ENCODE peak calls at places on chromosomes 6 and 20, in ten cellular contexts. One of them, this sample, is unnamed.

GRCh38 chr20:50188879-50189680 is 1.6 kb upstream of the CEBPB start:
- DNase-seq in kidney epithelial cell: no peak
- DNase-seq in choroid plexus epithelial cell: no peak
- DNase-seq in omental fat pad: no peak
- DNase-seq in neural progenitor cell: no peak
- DNase-seq in foreskin fibroblast: no peak
- DNase-seq in gastrocnemius medialis: peak
- DNase-seq in endothelial cell of umbilical vein: no peak
- DNase-seq in pancreas: no peak
- DNase-seq in endothelial cell: no peak
- DNase-seq in this sample: no peak

GRCh38 chr20:15708984-15709598 is 864.2 kb downstream of the KIF16B start:
- DNase-seq in kidney epithelial cell: no peak
- DNase-seq in choroid plexus epithelial cell: peak
- DNase-seq in omental fat pad: no peak
- DNase-seq in neural progenitor cell: peak
- DNase-seq in foreskin fibroblast: no peak
- DNase-seq in gastrocnemius medialis: peak
- DNase-seq in endothelial cell of umbilical vein: no peak
- DNase-seq in pancreas: peak
- DNase-seq in endothelial cell: peak
- DNase-seq in this sample: peak

GRCh38 chr20:24956001-24956761 is 7.1 kb downstream of the CST7 start:
- DNase-seq in kidney epithelial cell: no peak
- DNase-seq in choroid plexus epithelial cell: no peak
- DNase-seq in omental fat pad: no peak
- DNase-seq in neural progenitor cell: no peak
- DNase-seq in foreskin fibroblast: no peak
- DNase-seq in gastrocnemius medialis: no peak
- DNase-seq in endothelial cell of umbilical vein: no peak
- DNase-seq in pancreas: peak
- DNase-seq in endothelial cell: no peak
- DNase-seq in this sample: no peak

GRCh38 chr20:10501377-10501776 is 66.3 kb downstream of the SLX4IP start:
- DNase-seq in kidney epithelial cell: no peak
- DNase-seq in choroid plexus epithelial cell: no peak
- DNase-seq in omental fat pad: no peak
- DNase-seq in neural progenitor cell: no peak
- DNase-seq in foreskin fibroblast: no peak
- DNase-seq in gastrocnemius medialis: no peak
- DNase-seq in endothelial cell of umbilical vein: no peak
- DNase-seq in pancreas: no peak
- DNase-seq in endothelial cell: no peak
- DNase-seq in this sample: no peak

GRCh38 chr6:126176266-126176665 is 163.6 kb upstream of the CENPW start:
- DNase-seq in kidney epithelial cell: no peak
- DNase-seq in choroid plexus epithelial cell: peak
- DNase-seq in omental fat pad: no peak
- DNase-seq in neural progenitor cell: peak
- DNase-seq in foreskin fibroblast: no peak
- DNase-seq in gastrocnemius medialis: no peak
- DNase-seq in endothelial cell of umbilical vein: peak
- DNase-seq in pancreas: no peak
- DNase-seq in endothelial cell: no peak
- DNase-seq in this sample: no peak

GRCh38 chr20:63276956-63277355 is 4.3 kb downstream of the ARFGAP1 start:
- DNase-seq in kidney epithelial cell: no peak
- DNase-seq in choroid plexus epithelial cell: no peak
- DNase-seq in omental fat pad: no peak
- DNase-seq in neural progenitor cell: no peak
- DNase-seq in foreskin fibroblast: no peak
- DNase-seq in gastrocnemius medialis: no peak
- DNase-seq in endothelial cell of umbilical vein: no peak
- DNase-seq in pancreas: no peak
- DNase-seq in endothelial cell: no peak
- DNase-seq in this sample: no peak

GRCh38 chr20:62214067-62214466 is 6.0 kb downstream of the HRH3 start:
- DNase-seq in kidney epithelial cell: no peak
- DNase-seq in choroid plexus epithelial cell: no peak
- DNase-seq in omental fat pad: no peak
- DNase-seq in neural progenitor cell: no peak
- DNase-seq in foreskin fibroblast: no peak
- DNase-seq in gastrocnemius medialis: no peak
- DNase-seq in endothelial cell of umbilical vein: no peak
- DNase-seq in pancreas: no peak
- DNase-seq in endothelial cell: no peak
- DNase-seq in this sample: no peak

GRCh38 chr6:33052627-33053026 is 20.8 kb downstream of the HLA-DPA1 start:
- DNase-seq in kidney epithelial cell: no peak
- DNase-seq in choroid plexus epithelial cell: no peak
- DNase-seq in omental fat pad: no peak
- DNase-seq in neural progenitor cell: no peak
- DNase-seq in foreskin fibroblast: no peak
- DNase-seq in gastrocnemius medialis: no peak
- DNase-seq in endothelial cell of umbilical vein: no peak
- DNase-seq in pancreas: no peak
- DNase-seq in endothelial cell: no peak
- DNase-seq in this sample: no peak

GRCh38 chr6:32761548-32761947 is 1.8 kb downstream of the HLA-DQB2 start:
- DNase-seq in kidney epithelial cell: no peak
- DNase-seq in choroid plexus epithelial cell: no peak
- DNase-seq in omental fat pad: no peak
- DNase-seq in neural progenitor cell: no peak
- DNase-seq in foreskin fibroblast: no peak
- DNase-seq in gastrocnemius medialis: no peak
- DNase-seq in endothelial cell of umbilical vein: no peak
- DNase-seq in pancreas: no peak
- DNase-seq in endothelial cell: no peak
- DNase-seq in this sample: no peak

GRCh38 chr20:1499528-1500420 is 8.6 kb upstream of the SIRPB2 start:
- DNase-seq in kidney epithelial cell: no peak
- DNase-seq in choroid plexus epithelial cell: no peak
- DNase-seq in omental fat pad: no peak
- DNase-seq in neural progenitor cell: no peak
- DNase-seq in foreskin fibroblast: no peak
- DNase-seq in gastrocnemius medialis: no peak
- DNase-seq in endothelial cell of umbilical vein: no peak
- DNase-seq in pancreas: no peak
- DNase-seq in endothelial cell: no peak
- DNase-seq in this sample: no peak

DNA sequence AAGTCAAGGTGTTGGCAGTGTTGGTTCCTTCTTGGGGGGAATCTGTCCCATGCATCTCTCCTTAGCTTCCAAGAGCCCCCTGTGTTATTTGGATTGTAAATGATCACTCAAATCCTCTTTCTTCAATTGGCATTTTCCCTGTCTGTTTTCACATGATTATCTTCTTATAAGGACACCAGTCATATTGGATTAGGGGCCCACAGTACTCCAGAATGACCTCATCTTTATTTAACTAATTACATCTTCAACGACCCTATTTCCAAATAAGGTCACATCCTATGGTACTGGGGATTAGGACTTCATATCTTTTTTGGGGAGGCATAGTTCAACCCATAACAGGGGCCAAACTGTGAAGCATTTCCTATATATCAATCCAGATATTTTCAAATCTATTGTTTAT is 57.3 kb downstream of the PTPRA start:
- DNase-seq in kidney epithelial cell: no peak
- DNase-seq in choroid plexus epithelial cell: no peak
- DNase-seq in omental fat pad: no peak
- DNase-seq in neural progenitor cell: no peak
- DNase-seq in foreskin fibroblast: no peak
- DNase-seq in gastrocnemius medialis: no peak
- DNase-seq in endothelial cell of umbilical vein: no peak
- DNase-seq in pancreas: no peak
- DNase-seq in endothelial cell: no peak
- DNase-seq in this sample: no peak
- TF ChIP-seq CTCF in kidney epithelial cell: no peak
- TF ChIP-seq CTCF in choroid plexus epithelial cell: no peak
- TF ChIP-seq CTCF in omental fat pad: no peak
- TF ChIP-seq CTCF in neural progenitor cell: no peak
- TF ChIP-seq CTCF in foreskin fibroblast: no peak
- TF ChIP-seq CTCF in gastrocnemius medialis: no peak
- TF ChIP-seq CTCF in endothelial cell of umbilical vein: no peak
- TF ChIP-seq CTCF in pancreas: no peak
- TF ChIP-seq CTCF in endothelial cell: no peak
- TF ChIP-seq CTCF in this sample: no peak

GRCh38 chr20:20864346-20865096 is 152.1 kb upstream of the RALGAPA2 start:
- DNase-seq in kidney epithelial cell: no peak
- DNase-seq in choroid plexus epithelial cell: peak
- DNase-seq in omental fat pad: no peak
- DNase-seq in neural progenitor cell: peak
- DNase-seq in foreskin fibroblast: no peak
- DNase-seq in gastrocnemius medialis: no peak
- DNase-seq in endothelial cell of umbilical vein: no peak
- DNase-seq in pancreas: no peak
- DNase-seq in endothelial cell: no peak
- DNase-seq in this sample: no peak
- TF ChIP-seq CTCF in kidney epithelial cell: peak
- TF ChIP-seq CTCF in choroid plexus epithelial cell: peak
- TF ChIP-seq CTCF in omental fat pad: no peak
- TF ChIP-seq CTCF in neural progenitor cell: peak
- TF ChIP-seq CTCF in foreskin fibroblast: no peak
- TF ChIP-seq CTCF in gastrocnemius medialis: no peak
- TF ChIP-seq CTCF in endothelial cell of umbilical vein: no peak
- TF ChIP-seq CTCF in pancreas: no peak
- TF ChIP-seq CTCF in endothelial cell: no peak
- TF ChIP-seq CTCF in this sample: no peak

DNA sequence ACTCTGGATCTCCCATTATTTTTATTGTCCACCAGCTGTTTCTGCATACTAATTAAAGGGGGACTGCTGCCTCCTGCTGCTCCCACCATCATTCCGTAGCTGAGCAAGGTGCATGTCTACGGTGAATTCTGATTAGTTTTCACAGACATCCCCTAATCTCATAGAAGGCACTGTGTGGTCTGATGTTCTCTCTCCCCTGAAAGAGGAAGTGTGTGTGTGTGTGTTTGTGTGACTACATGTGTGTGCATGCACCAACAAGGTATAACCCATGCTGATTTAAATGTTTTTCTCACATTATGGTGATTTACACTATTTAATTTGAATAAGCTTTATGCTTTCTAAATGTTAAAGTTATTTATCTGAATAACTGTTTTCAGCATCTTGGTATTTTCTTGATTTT is 109.2 kb downstream of the B3GAT2 start:
- DNase-seq in kidney epithelial cell: no peak
- DNase-seq in choroid plexus epithelial cell: no peak
- DNase-seq in omental fat pad: no peak
- DNase-seq in neural progenitor cell: no peak
- DNase-seq in foreskin fibroblast: no peak
- DNase-seq in gastrocnemius medialis: no peak
- DNase-seq in endothelial cell of umbilical vein: no peak
- DNase-seq in pancreas: no peak
- DNase-seq in endothelial cell: no peak
- DNase-seq in this sample: no peak
- TF ChIP-seq CTCF in kidney epithelial cell: no peak
- TF ChIP-seq CTCF in choroid plexus epithelial cell: no peak
- TF ChIP-seq CTCF in omental fat pad: no peak
- TF ChIP-seq CTCF in neural progenitor cell: no peak
- TF ChIP-seq CTCF in foreskin fibroblast: no peak
- TF ChIP-seq CTCF in gastrocnemius medialis: no peak
- TF ChIP-seq CTCF in endothelial cell of umbilical vein: no peak
- TF ChIP-seq CTCF in pancreas: no peak
- TF ChIP-seq CTCF in endothelial cell: no peak
- TF ChIP-seq CTCF in this sample: no peak

DNA sequence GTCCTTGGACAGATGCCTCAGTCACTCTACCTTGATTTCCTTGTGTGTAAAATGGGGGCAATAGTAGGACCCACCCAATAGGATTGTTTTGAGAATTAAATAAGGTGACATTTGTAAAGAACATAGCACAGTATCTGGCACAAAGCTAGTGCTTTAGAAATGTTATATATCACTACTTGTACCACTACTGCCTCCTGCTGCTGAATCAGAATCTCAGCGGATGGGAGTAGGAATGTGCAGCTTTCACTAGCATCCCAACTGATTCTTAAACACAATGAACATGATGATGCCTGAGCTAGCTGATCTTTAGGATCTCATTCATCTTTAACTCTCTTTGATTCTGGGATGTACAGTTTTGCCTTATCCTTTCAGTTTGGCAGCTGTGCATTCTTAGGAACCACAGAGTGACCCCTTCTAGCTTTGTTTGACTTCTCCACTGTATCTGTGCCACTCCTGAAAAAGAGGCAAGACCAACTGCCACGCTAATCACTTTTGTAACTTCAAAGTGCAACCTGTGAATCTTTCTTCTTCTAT is 7.2 kb downstream of the PBOV1 start:
- DNase-seq in kidney epithelial cell: no peak
- DNase-seq in choroid plexus epithelial cell: peak
- DNase-seq in omental fat pad: no peak
- DNase-seq in neural progenitor cell: peak
- DNase-seq in foreskin fibroblast: no peak
- DNase-seq in gastrocnemius medialis: no peak
- DNase-seq in endothelial cell of umbilical vein: no peak
- DNase-seq in pancreas: no peak
- DNase-seq in endothelial cell: no peak
- DNase-seq in this sample: no peak
- TF ChIP-seq CTCF in kidney epithelial cell: no peak
- TF ChIP-seq CTCF in choroid plexus epithelial cell: peak
- TF ChIP-seq CTCF in omental fat pad: no peak
- TF ChIP-seq CTCF in neural progenitor cell: peak
- TF ChIP-seq CTCF in foreskin fibroblast: no peak
- TF ChIP-seq CTCF in gastrocnemius medialis: no peak
- TF ChIP-seq CTCF in endothelial cell of umbilical vein: no peak
- TF ChIP-seq CTCF in pancreas: no peak
- TF ChIP-seq CTCF in endothelial cell: peak
- TF ChIP-seq CTCF in this sample: no peak

DNA sequence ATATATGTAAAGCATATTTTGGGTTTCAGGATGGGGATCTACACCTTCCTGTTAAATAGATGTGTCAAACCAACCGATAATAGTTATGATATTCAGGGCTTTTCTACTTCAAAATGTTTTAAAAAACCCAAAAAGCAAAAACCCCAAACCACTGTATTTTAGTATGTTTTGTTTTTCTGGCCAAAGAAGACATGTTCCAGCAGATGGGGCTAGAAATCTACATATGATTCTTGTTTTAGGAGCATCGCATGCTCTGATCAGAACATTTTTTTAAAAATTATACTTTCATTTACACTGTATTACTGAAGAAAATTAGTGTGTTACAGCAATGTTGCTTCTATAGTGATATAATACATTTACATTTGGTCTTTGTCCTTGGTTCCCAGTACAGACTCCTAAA is 11.0 kb downstream of the RMND1 start:
- DNase-seq in kidney epithelial cell: no peak
- DNase-seq in choroid plexus epithelial cell: peak
- DNase-seq in omental fat pad: no peak
- DNase-seq in neural progenitor cell: no peak
- DNase-seq in foreskin fibroblast: no peak
- DNase-seq in gastrocnemius medialis: no peak
- DNase-seq in endothelial cell of umbilical vein: peak
- DNase-seq in pancreas: no peak
- DNase-seq in endothelial cell: no peak
- DNase-seq in this sample: no peak
- TF ChIP-seq CTCF in kidney epithelial cell: peak
- TF ChIP-seq CTCF in choroid plexus epithelial cell: peak
- TF ChIP-seq CTCF in omental fat pad: no peak
- TF ChIP-seq CTCF in neural progenitor cell: peak
- TF ChIP-seq CTCF in foreskin fibroblast: peak
- TF ChIP-seq CTCF in gastrocnemius medialis: peak
- TF ChIP-seq CTCF in endothelial cell of umbilical vein: no peak
- TF ChIP-seq CTCF in pancreas: no peak
- TF ChIP-seq CTCF in endothelial cell: no peak
- TF ChIP-seq CTCF in this sample: no peak

This sample was measured in activated B cell treated with CpG ODN at 0.5 μM for 24 hours.